ENCODE peak calls at places on chromosomes 13 and 19, in four cellular contexts. H is psoas muscle, X is left ventricle myocardium inferior, E is mammary epithelial cell. Z is an unnamed sample. For H3K27me3, the result is how much of the 10 kb centered on the place peaks cover.

GRCh38 chr19:54160182-54160811 is 776 bp upstream of the LENG1 start:
- DNase-seq in H (no peak), X (no peak), E (peak), Z (no peak)

GRCh38 chr13:113579686-113580085 is 4.9 kb upstream of the TFDP1 start:
- DNase-seq in H (peak), X (no peak), E (no peak), Z (no peak)

GRCh38 chr13:79966502-79966901 is 374.4 kb downstream of the SPRY2 start:
- DNase-seq in H (no peak), X (no peak), E (peak), Z (no peak)

GRCh38 chr13:41384749-41385503 is 72.4 kb upstream of the RGCC start:
- DNase-seq in H (no peak), X (no peak), E (no peak), Z (no peak)

GRCh38 chr19:31378404-31378803 is 29.2 kb upstream of the TSHZ3 start:
- DNase-seq in H (no peak), X (peak), E (peak), Z (no peak)

GRCh38 chr13:109155301-109155761 is 525.9 kb downstream of the MYO16 start:
- DNase-seq in H (no peak), X (no peak), E (peak), Z (no peak)

GRCh38 chr19:543912-544608 is at the start of gene GZMM:
- DNase-seq in H (no peak), X (no peak), E (no peak), Z (no peak)

GRCh38 chr13:29594310-29594709 is 1.2 kb downstream of the SLC7A1 start:
- DNase-seq in H (no peak), X (no peak), E (peak), Z (peak)

GRCh38 chr13:113744197-113745000 is 14.6 kb upstream of the TMEM255B start:
- DNase-seq in H (no peak), X (no peak), E (no peak), Z (no peak)

GRCh38 chr13:70391678-70392077 is 283.4 kb upstream of the KLHL1 start:
- DNase-seq in H (no peak), X (no peak), E (no peak), Z (peak)

GRCh38 chr13:44801990-44802389 is 187.3 kb downstream of the NUFIP1 start:
- DNase-seq in H (no peak), X (no peak), E (peak), Z (no peak)

GRCh38 chr19:40701758-40702157 is 11.3 kb upstream of the NUMBL start:
- DNase-seq in H (no peak), X (no peak), E (no peak), Z (no peak)

GRCh38 chr19:14840206-14840605 is 5.2 kb upstream of the OR7A5 start:
- DNase-seq in H (no peak), X (no peak), E (no peak), Z (no peak)

GRCh38 chr13:21924958-21925357 is 254.1 kb downstream of the FGF9 start:
- DNase-seq in H (no peak), X (no peak), E (no peak), Z (no peak)

GRCh38 chr19:5953680-5954213 is 24.2 kb downstream of the RANBP3 start:
- DNase-seq in H (no peak), X (no peak), E (peak), Z (no peak)

GRCh38 chr19:28727133-28727834 is 485.7 kb downstream of the UQCRFS1 start:
- DNase-seq in H (no peak), X (no peak), E (no peak), Z (no peak)

GRCh38 chr19:489418-490196 is 6.7 kb upstream of the MADCAM1 start:
- DNase-seq in H (peak), X (no peak), E (no peak), Z (no peak)

GRCh38 chr19:29564574-29565005 is 38.8 kb downstream of the VSTM2B start:
- DNase-seq in H (no peak), X (no peak), E (peak), Z (no peak)

GRCh38 chr19:6219592-6220290 is 60.0 kb downstream of the MLLT1 start:
- DNase-seq in H (peak), X (no peak), E (no peak), Z (no peak)

GRCh38 chr19:13094771-13095392 is 7.8 kb downstream of the LYL1 start:
- DNase-seq in H (no peak), X (no peak), E (no peak), Z (no peak)

GRCh38 chr19:50977626-50978025 is 6.1 kb downstream of the KLK7 start:
- DNase-seq in H (no peak), X (no peak), E (no peak), Z (no peak)

GRCh38 chr19:50972795-50973376 is 3.5 kb upstream of the KLK6 start:
- DNase-seq in H (no peak), X (no peak), E (peak), Z (no peak)

GRCh38 chr19:50978772-50979390 is 4.8 kb downstream of the KLK7 start:
- DNase-seq in H (no peak), X (no peak), E (peak), Z (no peak)

GRCh38 chr19:50975766-50976165 is 6.4 kb upstream of the KLK6 start:
- DNase-seq in H (no peak), X (no peak), E (peak), Z (peak)

DNA sequence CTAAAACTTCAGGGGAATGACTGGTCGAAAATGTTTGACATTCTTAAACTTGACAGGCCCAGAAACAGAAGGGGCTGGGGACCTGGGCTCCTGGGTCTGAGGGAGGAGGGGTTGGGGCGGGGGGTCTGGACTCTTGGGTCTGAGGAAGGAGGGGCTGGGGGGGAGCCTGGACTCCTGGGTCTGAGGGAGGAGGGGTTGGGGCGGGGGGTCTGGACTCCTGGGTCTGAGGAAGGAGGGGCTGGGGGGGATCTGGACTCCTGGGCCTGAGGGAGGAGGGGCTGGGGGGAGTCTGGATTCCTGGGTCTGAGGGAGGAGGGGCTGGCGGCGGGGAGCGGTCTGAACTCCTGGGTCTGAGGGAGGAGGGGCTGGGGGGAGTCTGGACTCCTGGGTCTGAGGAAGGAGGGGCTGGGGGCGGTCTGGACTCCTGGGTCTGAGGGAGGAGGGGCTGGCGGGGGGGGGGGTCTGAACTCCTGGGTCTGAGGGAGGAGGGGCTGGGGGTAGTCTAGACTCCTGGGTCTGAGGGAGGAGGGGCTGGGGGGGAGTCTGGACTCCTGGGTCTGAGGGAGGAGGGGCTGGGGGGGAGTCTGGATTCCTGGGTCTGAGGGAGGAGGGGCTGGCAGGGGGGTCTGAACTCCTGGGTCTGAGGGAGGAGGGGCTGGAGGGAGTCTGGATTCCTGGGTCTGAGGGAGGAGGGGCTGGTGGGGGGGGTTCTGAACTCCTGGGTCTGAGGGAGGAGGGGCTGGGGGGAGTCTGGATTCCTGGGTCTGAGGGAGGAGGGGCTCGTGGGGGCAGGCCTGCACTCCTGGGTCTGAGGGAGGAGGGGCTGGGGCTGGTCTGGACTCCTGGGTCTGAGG is 5.5 kb upstream of the KLK6 start:
- DNase-seq in H (no peak), X (no peak), E (no peak), Z (no peak)
- H3K27me3 ChIP-seq in H (under half), X (half or more), E (under half), Z (under half)

GRCh38 chr19:11480081-11480926 is 542 bp downstream of the ELAVL3 start:
- DNase-seq in H (no peak), X (no peak), E (no peak), Z (no peak)

GRCh38 chr19:11481777-11482383 is 1.0 kb upstream of the ELAVL3 start:
- DNase-seq in H (peak), X (peak), E (peak), Z (peak)

GRCh38 chr19:11482384-11483050 is 1.7 kb upstream of the ELAVL3 start:
- DNase-seq in H (peak), X (peak), E (peak), Z (peak)

GRCh38 chr19:11479470-11480080 is 1.3 kb downstream of the ELAVL3 start:
- DNase-seq in H (peak), X (peak), E (no peak), Z (peak)

GRCh38 chr19:11480927-11481776 is at the start of gene ELAVL3:
- DNase-seq in H (no peak), X (no peak), E (no peak), Z (no peak)
- H3K4me3 ChIP-seq in H (peak), X (peak), E (no peak), Z (peak)

GRCh38 chr13:101916108-101916757 is 463.8 kb downstream of the ITGBL1 start:
- DNase-seq in H (no peak), X (peak), E (peak), Z (no peak)
- H3K27me3 ChIP-seq in H (half or more), X (half or more), E (under half), Z (under half)

GRCh38 chr13:76745246-76746200 is 140.7 kb downstream of the KCTD12 start:
- DNase-seq in H (no peak), X (no peak), E (no peak), Z (no peak)
- H3K4me3 ChIP-seq in H (no peak), X (no peak), E (no peak), Z (no peak)

GRCh38 chr13:112053167-112053743 is 13.7 kb upstream of the SOX1 start:
- DNase-seq in H (no peak), X (no peak), E (no peak), Z (no peak)

GRCh38 chr13:112055417-112056206 is 11.3 kb upstream of the SOX1 start:
- DNase-seq in H (no peak), X (no peak), E (no peak), Z (no peak)

GRCh38 chr13:112055032-112055416 is 11.9 kb upstream of the SOX1 start:
- DNase-seq in H (no peak), X (no peak), E (no peak), Z (no peak)

GRCh38 chr13:112053744-112054615 is 13.0 kb upstream of the SOX1 start:
- DNase-seq in H (no peak), X (no peak), E (no peak), Z (no peak)

DNA sequence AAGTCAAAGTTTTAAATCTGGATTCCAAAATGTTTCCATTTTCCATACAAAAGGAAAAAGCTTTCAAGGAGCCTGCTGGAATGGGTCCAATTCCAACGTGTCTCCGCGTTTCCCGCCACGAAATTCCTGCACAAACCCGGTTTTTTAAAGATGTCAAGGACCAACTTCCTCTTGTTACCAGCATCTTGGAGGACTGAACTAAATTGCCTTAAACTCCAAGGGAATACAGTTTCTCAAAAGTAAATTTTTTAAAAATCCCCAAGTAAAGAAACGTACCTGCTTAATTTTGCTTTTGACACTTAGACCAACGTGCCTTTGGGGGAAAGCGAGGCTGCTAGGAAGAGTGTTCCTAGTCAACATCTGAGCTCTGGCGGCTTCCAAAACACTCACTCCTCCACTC is 12.3 kb upstream of the SOX1 start:
- DNase-seq in H (no peak), X (no peak), E (no peak), Z (no peak)
- H3K27me3 ChIP-seq in H (half or more), X (half or more), E (half or more), Z (under half)

GRCh38 chr19:46404039-46404883 is 9.1 kb downstream of the CCDC8 start:
- DNase-seq in H (peak), X (peak), E (no peak), Z (peak)

GRCh38 chr19:46402725-46403124 is 10.6 kb downstream of the CCDC8 start:
- DNase-seq in H (peak), X (no peak), E (no peak), Z (no peak)

GRCh38 chr19:46408611-46409039 is 4.7 kb downstream of the CCDC8 start:
- DNase-seq in H (peak), X (peak), E (no peak), Z (no peak)

GRCh38 chr19:46407891-46408426 is 5.4 kb downstream of the CCDC8 start:
- DNase-seq in H (peak), X (no peak), E (no peak), Z (no peak)

DNA sequence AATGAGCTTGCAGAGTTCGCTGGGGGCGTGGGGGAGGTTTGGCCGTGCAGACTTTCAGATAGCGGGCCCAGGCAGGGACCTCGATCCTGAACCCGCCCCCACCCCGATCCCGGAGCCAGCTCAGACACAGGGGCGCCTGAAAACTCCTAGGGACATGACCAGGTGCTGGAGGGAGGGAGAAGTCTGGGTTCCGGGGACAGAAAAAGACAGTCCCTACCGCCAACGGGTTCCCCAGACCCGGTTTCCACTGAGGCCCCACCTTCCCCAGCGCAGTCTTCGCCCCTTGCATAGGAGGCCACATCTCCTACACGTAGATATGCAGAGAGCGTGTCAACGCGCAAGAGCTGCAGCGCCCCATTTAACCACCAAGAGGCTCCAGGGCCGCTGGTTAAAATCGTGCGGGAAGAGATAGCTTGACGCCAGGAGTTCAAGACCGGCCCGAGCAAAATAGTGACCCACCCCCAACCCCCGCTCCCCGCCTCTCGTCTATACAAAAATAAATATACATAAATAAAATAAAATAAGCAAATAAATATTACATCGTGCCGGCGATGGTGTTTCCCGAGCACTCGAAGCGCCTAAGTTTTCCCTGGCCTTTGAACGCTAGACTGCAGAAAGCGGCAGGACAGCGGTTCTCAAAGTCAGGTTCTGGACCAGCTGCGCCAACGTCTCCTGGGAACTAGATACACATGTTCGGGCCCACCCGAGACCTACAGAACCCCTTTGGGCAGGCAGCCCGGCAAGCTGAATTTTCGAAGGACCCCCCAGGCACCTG is 8.3 kb downstream of the CCDC8 start:
- DNase-seq in H (peak), X (no peak), E (no peak), Z (peak)
- H3K4me3 ChIP-seq in H (peak), X (peak), E (peak), Z (peak)

GRCh38 chr19:2479556-2480194 is 3.7 kb downstream of the GADD45B start:
- DNase-seq in H (no peak), X (no peak), E (no peak), Z (no peak)

GRCh38 chr19:2477141-2477710 is 1.3 kb downstream of the GADD45B start:
- DNase-seq in H (peak), X (peak), E (peak), Z (no peak)

GRCh38 chr19:2477732-2478191 is 1.8 kb downstream of the GADD45B start:
- DNase-seq in H (peak), X (no peak), E (no peak), Z (no peak)

GRCh38 chr19:2478324-2478755 is 2.4 kb downstream of the GADD45B start:
- DNase-seq in H (peak), X (peak), E (peak), Z (no peak)

GRCh38 chr19:2478756-2479555 is 3.0 kb downstream of the GADD45B start:
- DNase-seq in H (peak), X (peak), E (peak), Z (no peak)
- H3K27me3 ChIP-seq in H (under half), X (under half), E (under half), Z (under half)

DNA sequence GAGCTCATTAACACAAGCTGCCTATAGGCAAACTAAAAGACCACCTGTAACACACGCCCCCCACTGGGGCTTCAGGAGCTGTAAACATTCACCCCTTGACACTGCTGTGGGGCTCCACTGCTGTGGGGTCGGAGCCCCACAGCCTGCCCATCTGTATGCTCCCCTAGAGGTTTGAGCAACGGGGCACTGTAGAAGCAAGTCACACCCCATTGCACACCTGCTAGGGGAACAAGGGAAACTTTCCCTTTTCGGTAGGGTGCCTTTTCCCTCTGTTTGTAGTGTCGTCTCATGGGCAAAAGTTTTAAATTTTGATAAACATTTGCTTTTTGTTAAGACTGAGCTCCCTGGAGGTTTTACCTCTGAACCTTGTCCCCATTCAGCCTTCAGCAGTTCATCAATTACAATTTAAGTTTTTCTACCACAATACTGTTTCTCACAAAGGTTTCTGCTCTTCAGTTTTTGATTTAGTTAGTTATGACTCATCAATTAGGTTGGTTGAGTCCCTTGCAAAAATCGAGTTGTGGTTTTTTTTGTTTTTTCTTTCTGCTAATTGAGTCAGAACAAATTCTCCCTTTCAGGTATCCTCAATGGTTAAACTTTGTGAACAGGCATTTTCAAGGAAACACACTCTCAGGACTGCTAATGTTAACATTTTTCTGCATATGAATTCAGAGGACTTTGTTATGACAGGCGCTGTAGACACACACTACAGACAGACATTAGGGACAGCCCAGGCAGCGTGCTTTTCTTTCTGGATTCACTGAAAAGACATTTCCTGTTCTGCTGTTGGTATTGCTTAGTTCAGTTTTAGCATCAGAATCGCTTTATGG is 35.1 kb downstream of the ZNF433 start:
- DNase-seq in H (no peak), X (no peak), E (peak), Z (no peak)
- H3K4me3 ChIP-seq in H (no peak), X (no peak), E (no peak), Z (no peak)

GRCh38 chr19:55372316-55373081 is 2.2 kb upstream of the IL11 start:
- DNase-seq in H (no peak), X (no peak), E (no peak), Z (peak)

GRCh38 chr19:55373318-55373992 is 3.2 kb upstream of the TMEM190 start:
- DNase-seq in H (no peak), X (no peak), E (no peak), Z (peak)

GRCh38 chr19:55377356-55378131 is 918 bp downstream of the TMEM190 start:
- DNase-seq in H (no peak), X (no peak), E (no peak), Z (no peak)

GRCh38 chr19:55376381-55376933 is at the start of gene TMEM190:
- DNase-seq in H (no peak), X (no peak), E (peak), Z (no peak)

GRCh38 chr19:55373993-55374757 is 2.5 kb upstream of the TMEM190 start:
- DNase-seq in H (no peak), X (no peak), E (no peak), Z (peak)
- H3K27me3 ChIP-seq in H (half or more), X (half or more), E (under half), Z (under half)

DNA sequence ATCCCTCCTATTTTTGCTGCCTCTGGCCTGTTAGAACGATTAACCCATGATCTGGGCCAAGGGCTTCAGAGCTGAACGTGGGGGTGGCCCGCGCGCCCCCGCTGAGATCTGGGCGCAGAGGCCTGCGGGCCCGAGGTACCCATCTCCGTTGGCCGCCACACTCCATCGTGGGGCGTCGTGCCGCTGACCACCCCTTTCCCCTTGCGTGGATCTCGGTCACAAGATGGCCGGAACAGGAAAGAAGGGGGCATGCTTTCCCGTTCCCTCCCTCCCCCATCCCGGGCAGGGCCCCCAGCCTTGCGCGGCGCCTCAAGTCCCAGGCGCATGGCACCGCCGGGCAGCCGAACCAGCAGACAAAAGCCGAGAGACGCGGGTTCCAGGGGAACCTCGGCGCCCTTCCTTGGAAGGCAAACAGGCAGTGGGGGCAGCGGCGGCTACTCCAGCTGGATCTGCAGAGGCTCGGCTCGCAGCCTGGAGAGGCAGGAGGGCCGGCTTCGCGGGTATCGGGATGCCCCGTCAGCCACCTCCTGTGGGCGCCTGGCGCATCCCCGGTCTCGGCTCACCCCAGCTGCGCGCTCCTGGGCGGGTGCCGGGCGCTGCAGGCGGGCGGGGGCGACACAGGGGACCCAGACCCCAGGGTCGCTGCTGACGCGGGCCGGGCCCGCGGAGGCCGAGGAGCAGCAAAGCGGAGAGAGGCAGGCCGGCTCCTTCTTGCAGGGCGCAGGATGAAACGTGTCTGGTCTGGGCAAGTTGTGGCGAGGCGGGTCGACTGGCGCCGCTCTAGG is 500 bp downstream of the DZIP1 start:
- DNase-seq in H (peak), X (peak), E (peak), Z (no peak)
- H3K4me3 ChIP-seq in H (peak), X (peak), E (peak), Z (peak)